ENCODE peak calls at places on chromosomes 6 and 20, in six cellular contexts. A is brain microvascular endothelial cell, R is AG04449, V is AG04450, S is BJ, U is HCT116. C is an unnamed sample.

GRCh38 chr6:37059344-37060194 is 54.1 kb downstream of the FGD2 start:
- DNase-seq in A (peak; percentile 95), R (peak; percentile 80), V (peak; percentile 81), S (peak; percentile 90), U (peak; percentile 96), C (peak; percentile 90)

GRCh38 chr20:12395404-12396159 is 477.9 kb downstream of the BTBD3 start:
- DNase-seq in A (no peak), R (no peak), V (no peak), S (no peak), U (no peak), C (no peak)

GRCh38 chr6:121838842-121839241 is 403.4 kb downstream of the GJA1 start:
- DNase-seq in A (peak; percentile 75), R (no peak), V (no peak), S (no peak), U (no peak), C (peak; percentile 89)

GRCh38 chr6:147633191-147633590 is 124.7 kb downstream of the SAMD5 start:
- DNase-seq in A (no peak), R (no peak), V (no peak), S (no peak), U (no peak), C (no peak)

GRCh38 chr6:170420791-170421776 is 114.5 kb downstream of the FAM120B start:
- DNase-seq in A (no peak), R (no peak), V (no peak), S (no peak), U (no peak), C (no peak)

GRCh38 chr20:24782801-24783630 is 166.1 kb upstream of the CST7 start:
- DNase-seq in A (no peak), R (no peak), V (no peak), S (no peak), U (no peak), C (no peak)

GRCh38 chr6:93787841-93788240 is 368.5 kb upstream of the EPHA7 start:
- DNase-seq in A (peak; percentile 79), R (no peak), V (no peak), S (no peak), U (no peak), C (peak; percentile 67)

GRCh38 chr6:45434401-45434741 is 56.6 kb upstream of the SUPT3H start:
- DNase-seq in A (no peak), R (no peak), V (no peak), S (no peak), U (no peak), C (no peak)

GRCh38 chr6:90136850-90137249 is 159.8 kb downstream of the BACH2 start:
- DNase-seq in A (no peak), R (no peak), V (no peak), S (no peak), U (no peak), C (no peak)

GRCh38 chr6:70310063-70310694 is 7.3 kb upstream of the COL9A1 start:
- DNase-seq in A (peak; percentile 43), R (no peak), V (no peak), S (peak; percentile 2), U (peak; percentile 40), C (peak; percentile 5)

GRCh38 chr20:56409521-56409920 is 2.5 kb upstream of the CASS4 start:
- DNase-seq in A (peak; percentile 22), R (no peak), V (peak; percentile 67), S (no peak), U (no peak), C (no peak)

GRCh38 chr20:36548006-36548315 is 6.6 kb downstream of the MYL9 start:
- DNase-seq in A (no peak), R (no peak), V (no peak), S (no peak), U (no peak), C (no peak)

GRCh38 chr6:2858678-2859324 is 17.1 kb upstream of the SERPINB1 start:
- DNase-seq in A (no peak), R (no peak), V (no peak), S (no peak), U (no peak), C (no peak)

GRCh38 chr20:14245368-14245970 is 91.9 kb downstream of the FLRT3 start:
- DNase-seq in A (no peak), R (peak; percentile 19), V (no peak), S (no peak), U (no peak), C (peak; percentile 25)

GRCh38 chr6:89951574-89952360 is 57.5 kb downstream of the GJA10 start:
- DNase-seq in A (peak; percentile 45), R (no peak), V (no peak), S (no peak), U (no peak), C (no peak)

GRCh38 chr6:34746104-34746846 is 11.0 kb upstream of the SNRPC start:
- DNase-seq in A (no peak), R (no peak), V (no peak), S (no peak), U (no peak), C (no peak)

GRCh38 chr6:125111219-125111983 is 42.2 kb upstream of the TPD52L1 start:
- DNase-seq in A (no peak), R (no peak), V (no peak), S (no peak), U (no peak), C (no peak)

GRCh38 chr20:41862476-41862875 is 244.3 kb upstream of the CHD6 start:
- DNase-seq in A (no peak), R (no peak), V (no peak), S (no peak), U (no peak), C (no peak)

GRCh38 chr6:64520050-64520449 is 884.4 kb downstream of the PHF3 start:
- DNase-seq in A (peak; percentile 76), R (peak; percentile 1), V (peak; percentile 68), S (peak; percentile 26), U (no peak), C (peak; percentile 89)

GRCh38 chr6:150316936-150317335 is 51.9 kb upstream of the IYD start:
- DNase-seq in A (no peak), R (no peak), V (no peak), S (no peak), U (no peak), C (no peak)

GRCh38 chr20:45969712-45970634 is 2.0 kb downstream of the ZNF335 start:
- DNase-seq in A (peak; percentile 55), R (no peak), V (peak; percentile 32), S (no peak), U (peak; percentile 66), C (no peak)

GRCh38 chr6:158174514-158174913 is 6.4 kb downstream of the GTF2H5 start:
- DNase-seq in A (peak; percentile 84), R (peak; percentile 86), V (peak; percentile 80), S (peak; percentile 83), U (no peak), C (peak; percentile 70)

GRCh38 chr20:48282591-48283228 is 497.4 kb upstream of the SULF2 start:
- DNase-seq in A (no peak), R (no peak), V (no peak), S (no peak), U (no peak), C (no peak)

GRCh38 chr6:134446228-134446848 is 128.4 kb upstream of the SGK1 start:
- DNase-seq in A (no peak), R (no peak), V (no peak), S (no peak), U (no peak), C (no peak)

GRCh38 chr20:35463455-35464300 is 8.3 kb downstream of the CEP250 start:
- DNase-seq in A (peak; percentile 59), R (no peak), V (peak; percentile 45), S (no peak), U (peak; percentile 40), C (no peak)

GRCh38 chr6:107869871-107870270 is 45.8 kb upstream of the SCML4 start:
- DNase-seq in A (no peak), R (no peak), V (no peak), S (no peak), U (no peak), C (no peak)

GRCh38 chr6:136387316-136387715 is 97.7 kb upstream of the BCLAF1 start:
- DNase-seq in A (no peak), R (no peak), V (no peak), S (no peak), U (no peak), C (no peak)

GRCh38 chr6:104325341-104326172 is 534.2 kb downstream of the HACE1 start:
- DNase-seq in A (peak; percentile 54), R (no peak), V (no peak), S (no peak), U (peak; percentile 22), C (peak; percentile 43)
- H3K4me3 ChIP-seq in A (no peak overlapping the region), R (no peak overlapping the region), V (no peak overlapping the region), S (no peak overlapping the region), U (no peak overlapping the region), C (no peak overlapping the region)

GRCh38 chr6:14635933-14636599 is 518.5 kb downstream of the CD83 start:
- DNase-seq in A (no peak), R (no peak), V (no peak), S (no peak), U (no peak), C (no peak)
- H3K4me3 ChIP-seq in A (no peak overlapping the region), R (no peak overlapping the region), V (no peak overlapping the region), S (no peak overlapping the region), U (no peak overlapping the region), C (no peak overlapping the region)

GRCh38 chr6:16180696-16181428 is 52.0 kb downstream of the MYLIP start:
- DNase-seq in A (no peak), R (no peak), V (no peak), S (no peak), U (no peak), C (no peak)
- H3K4me3 ChIP-seq in A (no peak overlapping the region), R (no peak overlapping the region), V (no peak overlapping the region), S (no peak overlapping the region), U (no peak overlapping the region), C (no peak overlapping the region)

GRCh38 chr6:137497722-137498463 is 3.7 kb upstream of the OLIG3 start:
- DNase-seq in A (no peak), R (no peak), V (no peak), S (no peak), U (no peak), C (no peak)

GRCh38 chr6:137496392-137496767 is 2.2 kb upstream of the OLIG3 start:
- DNase-seq in A (no peak), R (no peak), V (no peak), S (no peak), U (no peak), C (no peak)

GRCh38 chr6:137498488-137499219 is 4.5 kb upstream of the OLIG3 start:
- DNase-seq in A (no peak), R (no peak), V (no peak), S (no peak), U (no peak), C (no peak)

GRCh38 chr6:137495652-137496391 is 1.6 kb upstream of the OLIG3 start:
- DNase-seq in A (no peak), R (no peak), V (no peak), S (no peak), U (no peak), C (no peak)

DNA sequence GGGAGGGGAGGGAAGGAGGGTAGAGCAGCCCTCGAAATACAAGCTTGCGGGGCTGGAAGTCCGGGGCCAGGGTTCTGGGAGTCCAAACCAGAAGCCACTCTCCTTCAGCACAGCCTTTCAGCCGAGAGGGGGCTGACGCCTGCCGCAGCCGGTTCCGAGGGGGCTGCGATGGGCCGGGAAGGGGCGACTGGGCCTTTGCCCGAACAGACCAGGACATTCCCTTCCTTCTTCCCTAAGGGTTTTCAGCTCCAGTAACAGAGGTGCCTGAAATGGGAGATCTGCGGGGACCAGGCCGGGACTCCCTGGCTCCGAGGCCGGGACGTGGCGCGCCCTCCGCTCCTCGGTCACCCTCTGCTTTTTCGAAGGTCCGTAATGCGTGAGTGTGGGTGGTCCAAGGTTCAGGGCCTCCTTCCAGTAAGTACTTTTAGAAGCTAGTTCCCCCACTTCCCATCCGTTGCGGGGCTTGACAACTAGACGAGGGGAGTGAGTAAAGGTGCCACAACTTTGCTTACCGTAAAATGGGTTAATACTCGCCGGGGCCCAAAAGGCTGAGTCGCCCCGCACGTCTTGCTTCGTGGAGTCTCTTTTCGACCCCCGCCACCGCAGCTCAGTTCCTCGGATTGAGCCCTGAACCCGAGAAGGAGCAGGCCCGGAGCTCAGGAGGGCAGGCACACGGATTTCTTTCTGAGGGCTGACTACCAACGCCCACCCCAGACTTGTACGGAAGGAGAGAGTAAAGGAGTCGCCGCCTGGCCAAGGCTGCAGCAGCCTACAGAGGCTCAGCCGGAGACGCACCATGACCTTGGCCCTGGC is 2.9 kb upstream of the OLIG3 start:
- DNase-seq in A (no peak), R (no peak), V (no peak), S (no peak), U (no peak), C (no peak)
- H3K4me3 ChIP-seq in A (no peak overlapping the region), R (no peak overlapping the region), V (no peak overlapping the region), S (no peak overlapping the region), U (no peak overlapping the region), C (no peak overlapping the region)

C was measured in skeletal muscle cell.